ENCODE peak calls at places on chromosomes 1 and 21, in nine cellular contexts. L is neural progenitor cell; Q is RKO; M is nucleus accumbens; D is stimulated activated CD4-positive, alpha-beta T cell treated with anti-CD3 and anti-CD28 coated beads, Interleukin-1b, Interleukin-23, amount 100 ng/mL, for 4 hours; Z is neural crest cell; F is stimulated activated CD8-positive, alpha-beta memory T cell treated with anti-CD3 and anti-CD28 coated beads, Interleukin-7, amount 100 ng/mL, for 1 hour; V is GM12892; O is stomach. E is an unnamed sample.

GRCh38 chr1:160362168-160362941 is 4.5 kb upstream of the NHLH1 start:
- DNase-seq in L (peak), Q (no peak), M (no peak), D (no peak), Z (no peak), F (no peak), V (no peak), O (no peak), E (no peak)

GRCh38 chr1:54581621-54582035 is 33.6 kb downstream of the ACOT11 start:
- DNase-seq in L (no peak), Q (peak), M (peak), D (no peak), Z (no peak), F (no peak), V (no peak), O (peak), E (peak)

GRCh38 chr1:228305721-228306152 is 97.9 kb downstream of the OBSCN start:
- DNase-seq in L (no peak), Q (no peak), M (no peak), D (no peak), Z (no peak), F (no peak), V (no peak), O (no peak), E (no peak)

GRCh38 chr1:182404764-182405163 is 4.3 kb upstream of the TEDDM1 start:
- DNase-seq in L (no peak), Q (no peak), M (no peak), D (no peak), Z (no peak), F (no peak), V (no peak), O (no peak), E (no peak)

GRCh38 chr1:183783896-183784637 is 20.9 kb upstream of the RGL1 start:
- DNase-seq in L (no peak), Q (no peak), M (peak), D (no peak), Z (no peak), F (no peak), V (no peak), O (peak), E (peak)

GRCh38 chr1:6831368-6831767 is 46.1 kb downstream of the CAMTA1 start:
- DNase-seq in L (no peak), Q (no peak), M (no peak), D (no peak), Z (no peak), F (no peak), V (no peak), O (no peak), E (no peak)

GRCh38 chr1:32494196-32494595 is 29.3 kb downstream of the ZBTB8B start:
- DNase-seq in L (no peak), Q (no peak), M (no peak), D (no peak), Z (no peak), F (no peak), V (no peak), O (no peak), E (no peak)

GRCh38 chr1:202811296-202812175 is 782 bp downstream of the PCAT6 start:
- DNase-seq in L (no peak), Q (peak), M (no peak), D (no peak), Z (no peak), F (no peak), V (peak), O (no peak), E (peak)

GRCh38 chr1:11080931-11081330 is 18.7 kb downstream of the EXOSC10 start:
- DNase-seq in L (no peak), Q (no peak), M (no peak), D (no peak), Z (no peak), F (no peak), V (no peak), O (peak), E (no peak)

GRCh38 chr1:234584926-234585325 is 25.1 kb downstream of the IRF2BP2 start:
- DNase-seq in L (no peak), Q (no peak), M (no peak), D (no peak), Z (no peak), F (no peak), V (no peak), O (no peak), E (no peak)

GRCh38 chr1:153548722-153549695 is at the start of gene S100A3:
- DNase-seq in L (no peak), Q (no peak), M (no peak), D (no peak), Z (no peak), F (no peak), V (no peak), O (peak), E (no peak)

GRCh38 chr1:38140025-38140487 is 93.5 kb upstream of the POU3F1 start:
- DNase-seq in L (peak), Q (no peak), M (no peak), D (no peak), Z (no peak), F (no peak), V (no peak), O (no peak), E (no peak)

GRCh38 chr21:38039369-38039768 is 123.1 kb upstream of the KCNJ6 start:
- DNase-seq in L (no peak), Q (no peak), M (no peak), D (no peak), Z (no peak), F (no peak), V (no peak), O (no peak), E (no peak)

GRCh38 chr21:8990326-8991087 is 1530.9 kb upstream of the TPTE start:
- DNase-seq in L (no peak), Q (no peak), M (no peak), D (no peak), Z (no peak), F (no peak), V (no peak), O (no peak), E (no peak)

E was measured in posterior cingulate gyrus.